ENCODE peak calls at places on chromosomes 6 and 20, in five cellular contexts. One of them, this sample, is unnamed.

GRCh38 chr6:195861-196360 is 96.4 kb upstream of the DUSP22 start:
- DNase-seq in heart right ventricle: no peak
- DNase-seq in tibial artery: peak; percentile 54
- DNase-seq in A549: no peak
- DNase-seq in coronary artery: no peak
- DNase-seq in this sample: no peak

GRCh38 chr6:23343610-23344306 is 774.4 kb downstream of the HDGFL1 start:
- DNase-seq in heart right ventricle: no peak
- DNase-seq in tibial artery: no peak
- DNase-seq in A549: no peak
- DNase-seq in coronary artery: no peak
- DNase-seq in this sample: no peak

GRCh38 chr20:23100754-23101107 is 14.6 kb upstream of the CD93 start:
- DNase-seq in heart right ventricle: no peak
- DNase-seq in tibial artery: no peak
- DNase-seq in A549: no peak
- DNase-seq in coronary artery: no peak
- DNase-seq in this sample: no peak

GRCh38 chr6:156163311-156163710 is 613.9 kb upstream of the ARID1B start:
- DNase-seq in heart right ventricle: no peak
- DNase-seq in tibial artery: no peak
- DNase-seq in A549: no peak
- DNase-seq in coronary artery: no peak
- DNase-seq in this sample: no peak

GRCh38 chr6:166553563-166554271 is 32.8 kb downstream of the RAMACL start:
- DNase-seq in heart right ventricle: no peak
- DNase-seq in tibial artery: no peak
- DNase-seq in A549: no peak
- DNase-seq in coronary artery: no peak
- DNase-seq in this sample: no peak

GRCh38 chr6:52754443-52754842 is 8.8 kb downstream of the GSTA2 start:
- DNase-seq in heart right ventricle: no peak
- DNase-seq in tibial artery: no peak
- DNase-seq in A549: no peak
- DNase-seq in coronary artery: no peak
- DNase-seq in this sample: no peak

GRCh38 chr20:19223640-19224039 is 11.2 kb downstream of the SLC24A3 start:
- DNase-seq in heart right ventricle: no peak
- DNase-seq in tibial artery: no peak
- DNase-seq in A549: no peak
- DNase-seq in coronary artery: no peak
- DNase-seq in this sample: no peak

GRCh38 chr20:46767127-46767761 is 57.8 kb downstream of the SLC2A10 start:
- DNase-seq in heart right ventricle: no peak
- DNase-seq in tibial artery: no peak
- DNase-seq in A549: peak; percentile 65
- DNase-seq in coronary artery: no peak
- DNase-seq in this sample: no peak

GRCh38 chr6:144064402-144064830 is 31.0 kb downstream of the SF3B5 start:
- DNase-seq in heart right ventricle: peak; percentile 30
- DNase-seq in tibial artery: peak; percentile 27
- DNase-seq in A549: no peak
- DNase-seq in coronary artery: no peak
- DNase-seq in this sample: no peak

GRCh38 chr6:33692760-33693158 is 18.7 kb downstream of the UQCC2 start:
- DNase-seq in heart right ventricle: peak; percentile 40
- DNase-seq in tibial artery: no peak
- DNase-seq in A549: no peak
- DNase-seq in coronary artery: no peak
- DNase-seq in this sample: no peak

GRCh38 chr6:156992396-156992795 is 215.2 kb downstream of the ARID1B start:
- DNase-seq in heart right ventricle: peak; percentile 55
- DNase-seq in tibial artery: no peak
- DNase-seq in A549: no peak
- DNase-seq in coronary artery: no peak
- DNase-seq in this sample: no peak

GRCh38 chr6:36834576-36835293 is 4.5 kb downstream of the CPNE5 start:
- DNase-seq in heart right ventricle: no peak
- DNase-seq in tibial artery: no peak
- DNase-seq in A549: no peak
- DNase-seq in coronary artery: no peak
- DNase-seq in this sample: no peak

GRCh38 chr6:22656696-22657340 is 87.5 kb downstream of the HDGFL1 start:
- DNase-seq in heart right ventricle: no peak
- DNase-seq in tibial artery: no peak
- DNase-seq in A549: no peak
- DNase-seq in coronary artery: no peak
- DNase-seq in this sample: no peak

GRCh38 chr20:63765082-63765873 is 25.7 kb downstream of the SLC2A4RG start:
- DNase-seq in heart right ventricle: no peak
- DNase-seq in tibial artery: no peak
- DNase-seq in A549: no peak
- DNase-seq in coronary artery: no peak
- DNase-seq in this sample: no peak
- H3K27ac ChIP-seq in heart right ventricle: no peak overlapping the region
- H3K27ac ChIP-seq in tibial artery: no peak overlapping the region
- H3K27ac ChIP-seq in A549: no peak overlapping the region
- H3K27ac ChIP-seq in coronary artery: no peak overlapping the region
- H3K27ac ChIP-seq in this sample: no peak overlapping the region

GRCh38 chr20:35511814-35512420 is 17.5 kb downstream of the C20orf173 start:
- DNase-seq in heart right ventricle: no peak
- DNase-seq in tibial artery: no peak
- DNase-seq in A549: peak; percentile 34
- DNase-seq in coronary artery: no peak
- DNase-seq in this sample: no peak
- H3K27ac ChIP-seq in heart right ventricle: no peak overlapping the region
- H3K27ac ChIP-seq in tibial artery: no peak overlapping the region
- H3K27ac ChIP-seq in A549: no peak overlapping the region
- H3K27ac ChIP-seq in coronary artery: no peak overlapping the region
- H3K27ac ChIP-seq in this sample: no peak overlapping the region

DNA sequence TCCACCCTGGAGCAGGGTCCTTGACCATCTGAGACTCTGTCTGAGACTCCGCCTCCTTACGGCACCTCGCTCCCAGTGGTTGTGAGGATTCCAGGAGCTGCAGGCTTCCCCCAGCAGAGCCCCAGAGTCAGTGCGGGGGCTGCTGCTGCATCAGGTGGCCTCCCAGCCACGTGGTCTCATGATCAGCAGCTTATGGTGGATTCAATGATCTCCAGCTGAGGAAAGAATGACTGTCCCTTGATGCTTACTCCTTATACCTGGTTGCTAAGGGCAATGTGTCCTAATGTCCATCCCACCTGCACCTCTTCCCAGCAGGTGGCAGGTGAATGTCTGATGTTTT is 40.0 kb downstream of the SLC22A1 start:
- DNase-seq in heart right ventricle: no peak
- DNase-seq in tibial artery: no peak
- DNase-seq in A549: no peak
- DNase-seq in coronary artery: no peak
- DNase-seq in this sample: no peak
- H3K27ac ChIP-seq in heart right ventricle: no peak overlapping the region
- H3K27ac ChIP-seq in tibial artery: no peak overlapping the region
- H3K27ac ChIP-seq in A549: no peak overlapping the region
- H3K27ac ChIP-seq in coronary artery: no peak overlapping the region
- H3K27ac ChIP-seq in this sample: no peak overlapping the region

GRCh38 chr6:90898763-90899162 is 311.9 kb upstream of the MAP3K7 start:
- DNase-seq in heart right ventricle: no peak
- DNase-seq in tibial artery: no peak
- DNase-seq in A549: no peak
- DNase-seq in coronary artery: no peak
- DNase-seq in this sample: no peak
- H3K27ac ChIP-seq in heart right ventricle: no peak overlapping the region
- H3K27ac ChIP-seq in tibial artery: no peak overlapping the region
- H3K27ac ChIP-seq in A549: no peak overlapping the region
- H3K27ac ChIP-seq in coronary artery: no peak overlapping the region
- H3K27ac ChIP-seq in this sample: no peak overlapping the region

DNA sequence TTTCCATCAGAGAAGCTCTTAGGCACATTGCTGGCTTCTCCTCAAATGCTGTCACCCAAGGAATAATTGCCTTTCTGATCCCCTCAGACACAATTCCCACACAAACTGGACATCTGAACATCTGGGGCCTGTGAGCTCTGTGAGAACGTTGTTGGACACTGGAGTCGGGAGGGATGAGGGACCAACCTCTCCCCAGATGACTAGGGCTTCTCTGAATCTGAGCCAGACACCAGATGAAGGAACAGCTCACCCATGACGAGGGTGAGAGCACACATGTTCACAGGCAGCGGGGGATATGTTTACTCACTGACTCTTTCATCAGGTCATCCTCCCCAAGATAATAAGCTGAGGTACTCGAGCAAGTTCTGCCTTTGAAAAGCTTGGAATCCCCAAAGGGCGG is 283.9 kb upstream of the SUPT3H start:
- DNase-seq in heart right ventricle: no peak
- DNase-seq in tibial artery: no peak
- DNase-seq in A549: no peak
- DNase-seq in coronary artery: no peak
- DNase-seq in this sample: no peak
- H3K27ac ChIP-seq in heart right ventricle: no peak overlapping the region
- H3K27ac ChIP-seq in tibial artery: no peak overlapping the region
- H3K27ac ChIP-seq in A549: peak overlapping the region; percentile 18
- H3K27ac ChIP-seq in coronary artery: no peak overlapping the region
- H3K27ac ChIP-seq in this sample: no peak overlapping the region

DNA sequence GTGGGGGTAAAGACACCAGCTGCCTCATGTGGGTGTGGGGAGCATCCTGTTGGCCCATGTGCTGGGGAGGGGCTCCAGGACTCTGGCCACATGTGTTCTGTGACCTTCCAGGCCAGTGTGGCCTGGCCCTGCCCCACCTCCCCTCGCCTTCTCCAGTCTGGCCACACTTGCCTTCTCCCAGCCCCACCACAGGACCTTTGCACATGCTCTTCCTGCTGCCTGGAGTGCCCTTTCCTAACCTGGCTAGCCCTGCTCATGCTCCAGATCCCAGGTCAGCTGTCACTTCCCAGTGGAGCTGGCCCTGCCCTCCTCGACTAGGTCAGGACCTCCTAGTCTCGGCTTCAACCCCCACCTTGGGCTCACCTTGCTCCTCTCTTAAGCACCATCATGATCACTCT is 183.8 kb downstream of the CDH4 start:
- DNase-seq in heart right ventricle: no peak
- DNase-seq in tibial artery: no peak
- DNase-seq in A549: no peak
- DNase-seq in coronary artery: no peak
- DNase-seq in this sample: no peak
- H3K27ac ChIP-seq in heart right ventricle: no peak overlapping the region
- H3K27ac ChIP-seq in tibial artery: no peak overlapping the region
- H3K27ac ChIP-seq in A549: no peak overlapping the region
- H3K27ac ChIP-seq in coronary artery: no peak overlapping the region
- H3K27ac ChIP-seq in this sample: no peak overlapping the region